ENCODE peak calls at places on chromosome 7, in six cellular contexts. G is MM.1S, E is PC-3, R is lower lobe of right lung, B is fibroblast of the aortic adventitia, W is foreskin fibroblast. U is an unnamed sample.

GRCh38 chr7:5495581-5496375 is 72.1 kb upstream of the TNRC18 start:
- DNase-seq in W (peak), E (peak), G (no peak), B (no peak), R (no peak), U (no peak)

GRCh38 chr7:91020611-91021385 is 243.4 kb upstream of the FZD1 start:
- DNase-seq in W (peak), G (no peak), R (no peak), E (no peak), B (peak), U (no peak)

GRCh38 chr7:90661290-90662151 is 65.4 kb downstream of the CDK14 start:
- DNase-seq in B (peak), W (no peak), R (no peak), E (no peak), G (no peak), U (no peak)

GRCh38 chr7:114104035-114104434 is 185.2 kb upstream of the PPP1R3A start:
- DNase-seq in G (no peak), W (peak), R (no peak), E (no peak), B (peak), U (no peak)

GRCh38 chr7:26202019-26202985 is 757 bp downstream of the CBX3 start:
- DNase-seq in B (no peak), R (peak), E (peak), G (peak), W (peak), U (no peak)

GRCh38 chr7:10913457-10913856 is 60.2 kb upstream of the PHF14 start:
- DNase-seq in W (no peak), B (no peak), E (no peak), G (no peak), R (no peak), U (no peak)

GRCh38 chr7:2006231-2006771 is 226.4 kb downstream of the MAD1L1 start:
- DNase-seq in B (no peak), R (no peak), G (no peak), W (no peak), E (no peak), U (no peak)

GRCh38 chr7:132607656-132608055 is 31.4 kb upstream of the PLXNA4 start:
- DNase-seq in R (no peak), E (no peak), B (no peak), G (no peak), W (no peak), U (no peak)

GRCh38 chr7:133452611-133453010 is 199.7 kb downstream of the EXOC4 start:
- DNase-seq in G (no peak), E (no peak), R (no peak), B (no peak), W (peak), U (no peak)

GRCh38 chr7:151769189-151769821 is 107.6 kb downstream of the PRKAG2 start:
- DNase-seq in W (no peak), E (no peak), G (peak), B (no peak), R (no peak), U (no peak)

GRCh38 chr7:31126976-31127375 is 74.9 kb downstream of the ADCYAP1R1 start:
- DNase-seq in B (peak), W (peak), E (peak), G (no peak), R (no peak), U (peak)

GRCh38 chr7:95577137-95577536 is 19.2 kb downstream of the PDK4 start:
- DNase-seq in E (peak), R (no peak), W (no peak), B (no peak), G (no peak), U (no peak)

GRCh38 chr7:7746419-7746818 is 28.0 kb upstream of the RPA3 start:
- DNase-seq in W (no peak), B (no peak), R (no peak), E (no peak), G (no peak), U (no peak)

GRCh38 chr7:142496545-142496991 is 238.7 kb upstream of the PRSS58 start:
- DNase-seq in R (no peak), B (peak), W (peak), G (peak), E (peak), U (peak)

GRCh38 chr7:38276096-38276857 is 2.8 kb upstream of the TARP start:
- DNase-seq in B (no peak), G (no peak), W (no peak), R (no peak), E (no peak), U (no peak)

GRCh38 chr7:150945853-150946825 is 32.0 kb downstream of the KCNH2 start:
- DNase-seq in G (no peak), E (no peak), B (no peak), W (peak), R (peak), U (no peak)

GRCh38 chr7:1579481-1580421 is 9.9 kb upstream of the PSMG3 start:
- DNase-seq in E (peak), G (peak), R (peak), B (peak), W (peak), U (no peak)

GRCh38 chr7:70694357-70694908 is 437.5 kb upstream of the GALNT17 start:
- DNase-seq in G (peak), R (peak), B (peak), E (no peak), W (peak), U (no peak)

GRCh38 chr7:867001-867405 is 9.4 kb upstream of the GET4 start:
- DNase-seq in B (peak), E (no peak), G (no peak), R (no peak), W (peak), U (peak)

GRCh38 chr7:97871659-97872024 is 566 bp downstream of the ASNS start:
- DNase-seq in W (no peak), R (no peak), G (no peak), E (peak), B (no peak), U (no peak)

GRCh38 chr7:41617987-41618386 is 84.9 kb downstream of the INHBA start:
- DNase-seq in E (no peak), G (no peak), B (no peak), W (no peak), R (no peak), U (no peak)

GRCh38 chr7:84100866-84101265 is 93.7 kb downstream of the SEMA3A start:
- DNase-seq in G (no peak), B (peak), E (peak), W (peak), R (no peak), U (no peak)

GRCh38 chr7:25007668-25008067 is 27.7 kb upstream of the OSBPL3 start:
- DNase-seq in E (no peak), G (no peak), R (no peak), B (no peak), W (no peak), U (no peak)

GRCh38 chr7:13949450-13949849 is 40.0 kb downstream of the ETV1 start:
- DNase-seq in W (no peak), R (no peak), E (no peak), G (no peak), B (no peak), U (no peak)

GRCh38 chr7:12210179-12211053 is 678 bp upstream of the TMEM106B start:
- DNase-seq in G (peak), W (no peak), B (no peak), E (peak), R (peak), U (no peak)

GRCh38 chr7:10469476-10469875 is 504.2 kb upstream of the PHF14 start:
- DNase-seq in B (no peak), R (no peak), E (no peak), W (no peak), G (no peak), U (no peak)

GRCh38 chr7:141563956-141564623 is 12.9 kb downstream of the AGK start:
- DNase-seq in R (no peak), E (peak), B (no peak), G (peak), W (no peak), U (no peak)

GRCh38 chr7:78863248-78863647 is 590.2 kb downstream of the MAGI2 start:
- DNase-seq in R (no peak), E (no peak), G (no peak), B (no peak), W (no peak), U (no peak)

GRCh38 chr7:149713061-149713730 is 60.2 kb downstream of the ZNF467 start:
- DNase-seq in E (no peak), W (no peak), G (no peak), B (no peak), R (peak), U (no peak)

GRCh38 chr7:102434039-102434481 is 685 bp downstream of the ORAI2 start:
- DNase-seq in R (no peak), G (peak), E (peak), B (peak), W (no peak), U (no peak)

GRCh38 chr7:75984130-75985008 is 10.0 kb downstream of the TMEM120A start:
- DNase-seq in G (no peak), R (no peak), W (no peak), E (no peak), B (no peak), U (no peak)

GRCh38 chr7:106344206-106344605 is 59.4 kb upstream of the NAMPT start:
- DNase-seq in R (no peak), E (no peak), G (no peak), W (peak), B (no peak), U (no peak)

GRCh38 chr7:71131256-71131752 is 640 bp upstream of the GALNT17 start:
- DNase-seq in B (no peak), R (no peak), E (no peak), G (peak), W (peak), U (no peak)

GRCh38 chr7:21526007-21526406 is 16.8 kb upstream of the DNAH11 start:
- DNase-seq in B (peak), R (no peak), W (peak), G (peak), E (peak), U (no peak)

GRCh38 chr7:32583791-32584190 is 88.5 kb downstream of the AVL9 start:
- DNase-seq in E (no peak), W (peak), R (no peak), G (no peak), B (no peak), U (peak)

GRCh38 chr7:40697653-40698052 is 562.8 kb downstream of the SUGCT start:
- DNase-seq in R (no peak), B (no peak), E (no peak), W (peak), G (no peak), U (no peak)

GRCh38 chr7:234712-235553 is 42.6 kb downstream of the FAM20C start:
- DNase-seq in G (no peak), E (peak), B (peak), R (peak), W (peak), U (no peak)

GRCh38 chr7:135911091-135911490 is 66.1 kb downstream of the MTPN start:
- DNase-seq in E (no peak), W (no peak), B (peak), R (no peak), G (no peak), U (no peak)

GRCh38 chr7:63899691-63900393 is 98.8 kb upstream of the ZNF722 start:
- DNase-seq in G (peak), R (peak), B (no peak), E (peak), W (no peak), U (no peak)

GRCh38 chr7:63900394-63901203 is 98.0 kb upstream of the ZNF722 start:
- DNase-seq in B (no peak), R (peak), E (peak), W (no peak), G (peak), U (no peak)
- H3K4me3 ChIP-seq in B (no peak), R (peak), E (peak), W (no peak), G (peak), U (no peak)

DNA sequence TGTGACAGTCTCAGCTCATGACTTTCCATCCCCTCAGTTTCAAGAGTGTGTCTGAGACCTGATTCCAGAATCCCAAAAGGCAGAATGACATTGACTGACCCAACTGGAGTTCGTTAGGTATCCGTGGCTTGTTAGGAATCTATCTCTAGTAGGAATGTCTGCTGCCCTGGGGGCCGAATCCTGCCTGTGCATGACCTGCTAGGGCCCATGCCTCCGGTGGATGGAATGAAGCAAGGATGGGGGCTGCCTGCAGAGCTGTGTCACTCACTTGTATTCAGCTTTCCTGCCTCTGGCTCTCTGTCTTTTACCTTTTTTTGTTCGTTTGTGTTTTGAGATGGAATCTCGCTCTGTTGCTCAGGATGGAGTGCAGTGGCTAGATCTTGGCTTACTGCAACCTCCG is 129.5 kb downstream of the SDK1 start:
- DNase-seq in B (no peak), R (no peak), W (no peak), E (no peak), G (no peak), U (no peak)
- TF ChIP-seq CTCF in B (no peak), R (no peak), W (no peak), E (no peak), G (no peak), U (no peak)

GRCh38 chr7:158343936-158344455 is 243.6 kb downstream of the PTPRN2 start:
- DNase-seq in E (no peak), G (no peak), R (no peak), W (no peak), B (no peak), U (no peak)
- H3K4me3 ChIP-seq in E (no peak), G (no peak), R (no peak), W (no peak), B (no peak), U (no peak)

DNA sequence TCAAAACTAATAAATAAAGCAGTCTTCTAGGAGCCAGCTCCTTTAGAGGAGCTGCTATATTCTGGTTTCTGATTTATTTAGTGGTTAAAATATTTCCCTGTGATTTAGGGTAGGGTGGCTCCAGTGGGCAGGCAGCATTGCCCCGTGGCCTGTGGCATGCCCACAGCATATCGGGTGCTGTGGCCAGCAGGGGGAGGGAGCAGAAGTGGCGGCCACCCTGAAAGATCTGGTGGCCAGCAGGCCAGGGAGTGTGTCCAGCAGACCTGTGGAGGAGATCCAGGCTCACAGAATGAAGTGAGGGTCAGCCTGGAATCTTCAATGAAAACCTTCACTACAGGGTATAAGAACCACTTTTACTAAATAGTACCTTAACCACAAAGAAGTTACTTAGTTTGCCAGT is 189.2 kb downstream of the TAX1BP1 start:
- DNase-seq in R (no peak), G (no peak), W (no peak), E (no peak), B (no peak), U (no peak)
- TF ChIP-seq CTCF in R (no peak), G (no peak), W (no peak), E (peak), B (no peak), U (no peak)

DNA sequence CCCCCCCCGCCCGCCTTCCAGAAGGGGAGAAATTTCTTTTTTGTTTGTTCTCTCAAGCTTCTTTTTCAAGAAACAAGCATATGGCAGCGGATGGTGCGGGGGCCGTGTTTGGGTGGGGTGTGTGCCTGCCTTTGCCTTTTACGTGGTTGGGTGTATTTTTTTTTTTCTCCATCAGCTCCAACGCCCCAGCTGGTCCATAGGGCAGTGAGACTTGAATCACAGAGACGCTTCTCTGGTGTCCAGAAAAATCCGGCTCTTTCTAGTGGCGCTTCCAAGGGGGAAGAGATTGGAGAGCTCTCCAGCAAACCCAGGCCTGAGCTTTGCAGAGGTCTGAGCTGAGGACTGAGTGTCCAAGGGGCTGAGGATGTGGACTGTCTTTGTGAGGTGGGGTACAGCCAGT is 36.8 kb downstream of the GTF2IRD1 start:
- DNase-seq in G (no peak), E (no peak), W (no peak), R (no peak), B (no peak), U (no peak)
- H3K4me3 ChIP-seq in G (no peak), E (no peak), W (no peak), R (no peak), B (no peak), U (no peak)

GRCh38 chr7:107754642-107755041 is 10.7 kb downstream of the CBLL1 start:
- DNase-seq in E (peak), R (no peak), W (no peak), B (no peak), G (no peak), U (no peak)
- TF ChIP-seq CTCF in E (peak), R (no peak), W (no peak), B (peak), G (peak), U (no peak)

GRCh38 chr7:127667751-127668530 is 15.9 kb downstream of the SND1 start:
- DNase-seq in W (peak), E (no peak), G (no peak), B (peak), R (no peak), U (no peak)

GRCh38 chr7:127666602-127667001 is 14.6 kb downstream of the SND1 start:
- DNase-seq in E (peak), G (no peak), R (no peak), W (no peak), B (no peak), U (no peak)

GRCh38 chr7:127671341-127671740 is 19.3 kb downstream of the SND1 start:
- DNase-seq in R (no peak), B (no peak), W (no peak), E (no peak), G (no peak), U (no peak)

GRCh38 chr7:127667017-127667670 is 15.2 kb downstream of the SND1 start:
- DNase-seq in G (no peak), B (peak), R (no peak), W (peak), E (peak), U (peak)

DNA sequence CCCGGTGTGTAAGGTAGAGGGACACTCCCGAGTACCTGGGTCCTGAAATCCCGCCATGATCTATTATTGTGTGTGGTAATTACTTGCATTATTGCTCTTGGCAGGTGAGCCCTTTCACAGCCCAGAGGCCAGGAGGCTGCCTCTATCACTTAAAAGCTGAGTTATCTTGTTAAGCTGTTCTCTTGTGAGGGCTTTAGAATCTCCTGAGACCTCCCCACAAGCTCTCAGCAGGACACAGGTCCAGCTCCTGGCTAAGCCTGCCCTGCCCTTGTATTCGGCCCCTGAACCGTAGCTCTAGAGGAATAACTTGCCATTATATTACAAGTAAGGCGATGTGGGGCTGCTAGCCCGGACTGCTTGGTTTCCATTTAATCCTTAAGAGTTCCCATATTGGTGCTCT is 13.9 kb downstream of the SND1 start:
- DNase-seq in E (no peak), R (no peak), B (no peak), W (no peak), G (no peak), U (no peak)
- H3K4me3 ChIP-seq in E (peak), R (no peak), B (no peak), W (no peak), G (no peak), U (no peak)

U was measured in HFF-Myc.